ENCODE peak calls at places on chromosomes 12 and 14, in seven cellular contexts. C, K, Y, P, S, F and R are unnamed samples.

GRCh38 chr14:100747021-100747586 is 20.4 kb downstream of the DLK1 start:
- DNase-seq in C (no peak), K (peak; percentile 78), Y (no peak), P (no peak), S (peak; percentile 86), F (no peak), R (no peak)

GRCh38 chr14:66982247-66982646 is 207.0 kb upstream of the GARIN2 start:
- DNase-seq in C (no peak), K (no peak), Y (no peak), P (no peak), S (no peak), F (no peak), R (no peak)

GRCh38 chr12:100823988-100824387 is 29.4 kb downstream of the ANO4 start:
- DNase-seq in C (no peak), K (no peak), Y (no peak), P (no peak), S (peak; percentile 16), F (no peak), R (no peak)

GRCh38 chr14:90368946-90369721 is 27.7 kb upstream of the CALM1 start:
- DNase-seq in C (no peak), K (no peak), Y (no peak), P (no peak), S (no peak), F (no peak), R (no peak)

GRCh38 chr14:51462182-51462581 is 189.5 kb upstream of the FRMD6 start:
- DNase-seq in C (no peak), K (no peak), Y (no peak), P (no peak), S (no peak), F (no peak), R (no peak)

GRCh38 chr12:98449601-98450000 is 65.8 kb upstream of the TMPO start:
- DNase-seq in C (no peak), K (no peak), Y (no peak), P (no peak), S (no peak), F (no peak), R (no peak)

GRCh38 chr14:105315211-105315721 is 718 bp downstream of the PACS2 start:
- DNase-seq in C (peak; percentile 72), K (no peak), Y (no peak), P (peak; percentile 33), S (no peak), F (no peak), R (peak; percentile 58)

GRCh38 chr12:95766356-95767019 is 24.1 kb downstream of the NTN4 start:
- DNase-seq in C (no peak), K (no peak), Y (no peak), P (no peak), S (no peak), F (no peak), R (no peak)

GRCh38 chr14:75539562-75540478 is 17.6 kb downstream of the BATF start:
- DNase-seq in C (no peak), K (no peak), Y (no peak), P (no peak), S (no peak), F (peak; percentile 41), R (peak; percentile 73)

GRCh38 chr14:89469210-89470198 is 52.5 kb upstream of the FOXN3 start:
- DNase-seq in C (no peak), K (no peak), Y (no peak), P (peak; percentile 51), S (no peak), F (no peak), R (no peak)

GRCh38 chr14:81536125-81536771 is 2.6 kb upstream of the SEL1L start:
- DNase-seq in C (no peak), K (no peak), Y (no peak), P (no peak), S (no peak), F (no peak), R (no peak)

GRCh38 chr12:116862167-116862566 is 19.1 kb downstream of the HRK start:
- DNase-seq in C (no peak), K (no peak), Y (no peak), P (no peak), S (no peak), F (no peak), R (no peak)

GRCh38 chr12:105907982-105908381 is 230.8 kb downstream of the NUAK1 start:
- DNase-seq in C (no peak), K (no peak), Y (no peak), P (no peak), S (no peak), F (no peak), R (no peak)

GRCh38 chr14:64708148-64709004 is 4.2 kb downstream of the PLEKHG3 start:
- DNase-seq in C (peak; percentile 66), K (no peak), Y (no peak), P (peak; percentile 97), S (no peak), F (no peak), R (no peak)

GRCh38 chr12:112523856-112524255 is 105.1 kb downstream of the PTPN11 start:
- DNase-seq in C (no peak), K (no peak), Y (no peak), P (no peak), S (no peak), F (no peak), R (no peak)

GRCh38 chr14:50560929-50561280 is 960 bp downstream of the ATL1 start:
- DNase-seq in C (no peak), K (no peak), Y (peak; percentile 45), P (peak; percentile 91), S (no peak), F (peak; percentile 12), R (peak; percentile 15)

GRCh38 chr12:53623526-53623925 is 2.7 kb downstream of the ATF7 start:
- DNase-seq in C (no peak), K (no peak), Y (no peak), P (peak; percentile 37), S (no peak), F (no peak), R (no peak)

GRCh38 chr12:32437095-32437515 is 37.7 kb downstream of the FGD4 start:
- DNase-seq in C (no peak), K (peak; percentile 80), Y (no peak), P (no peak), S (peak; percentile 50), F (no peak), R (no peak)

GRCh38 chr12:124045671-124046070 is 72.7 kb downstream of the ZNF664 start:
- DNase-seq in C (no peak), K (no peak), Y (no peak), P (no peak), S (no peak), F (no peak), R (no peak)

GRCh38 chr14:104801284-104802119 is 601 bp downstream of the ZBTB42 start:
- DNase-seq in C (no peak), K (no peak), Y (no peak), P (no peak), S (no peak), F (no peak), R (no peak)

GRCh38 chr12:131908082-131908715 is 13.8 kb downstream of the ULK1 start:
- DNase-seq in C (no peak), K (no peak), Y (no peak), P (no peak), S (no peak), F (no peak), R (no peak)

GRCh38 chr14:37027188-37027824 is 145.1 kb downstream of the SLC25A21 start:
- DNase-seq in C (no peak), K (no peak), Y (no peak), P (peak; percentile 90), S (no peak), F (no peak), R (no peak)